ENCODE peak calls at places on chromosomes 5 and 9, in four cellular contexts. O is AG09309, P is WERI-Rb-1, E is spleen. G is an unnamed sample.
A peak's percentile ranks its signal among the peaks of the same experiment; 100 is the strongest.

GRCh38 chr9:20499013-20499412 is 123.3 kb downstream of the MLLT3 start:
- DNase-seq in O (no peak), P (no peak), E (no peak), G (no peak)

GRCh38 chr9:110714314-110714713 is 45.7 kb downstream of the MUSK start:
- DNase-seq in O (no peak), P (no peak), E (no peak), G (no peak)

GRCh38 chr5:89265511-89266169 is 382.7 kb upstream of the MEF2C start:
- DNase-seq in O (peak; percentile 58), P (no peak), E (no peak), G (no peak)

GRCh38 chr9:12854218-12854617 is 79.4 kb downstream of the LURAP1L start:
- DNase-seq in O (no peak), P (no peak), E (no peak), G (no peak)

GRCh38 chr5:68173007-68173406 is 42.5 kb upstream of the PIK3R1 start:
- DNase-seq in O (no peak), P (no peak), E (no peak), G (no peak)

GRCh38 chr5:68266457-68266856 is 50.9 kb downstream of the PIK3R1 start:
- DNase-seq in O (no peak), P (no peak), E (no peak), G (no peak)

GRCh38 chr5:52788505-52788821 is 747 bp downstream of the ITGA1 start:
- DNase-seq in O (no peak), P (no peak), E (no peak), G (no peak)

GRCh38 chr5:31021181-31021624 is 172.3 kb upstream of the CDH6 start:
- DNase-seq in O (no peak), P (no peak), E (no peak), G (no peak)

GRCh38 chr5:61394078-61394701 is 62.1 kb downstream of the ZSWIM6 start:
- DNase-seq in O (no peak), P (no peak), E (no peak), G (no peak)

GRCh38 chr5:159891371-159891770 is 24.9 kb upstream of the ADRA1B start:
- DNase-seq in O (no peak), P (peak; percentile 45), E (no peak), G (no peak)

DNA sequence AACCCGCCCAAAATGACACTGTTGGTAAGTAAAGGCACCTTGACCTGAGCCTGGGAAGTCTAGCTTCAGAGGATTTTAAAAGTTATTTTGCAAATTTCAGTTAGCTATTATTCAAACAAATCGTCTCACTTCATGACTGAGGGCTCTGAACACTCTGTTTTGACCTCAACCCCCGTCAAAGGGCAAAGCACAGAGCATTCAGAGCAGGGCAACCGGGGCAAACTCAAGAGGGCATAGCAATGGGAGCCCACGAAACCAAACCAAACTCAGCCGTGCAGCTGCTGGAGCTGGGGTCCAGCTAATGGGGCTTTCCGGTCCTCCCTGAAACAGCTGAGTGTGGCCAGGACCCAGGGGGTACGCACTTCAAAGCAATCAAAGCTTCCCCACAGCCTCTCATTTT is 1.6 kb downstream of the C9 start:
- DNase-seq in O (no peak), P (no peak), E (no peak), G (no peak)
- TF ChIP-seq CTCF in O (no peak), P (no peak), E (no peak), G (no peak)

GRCh38 chr5:139740138-139740992 is 55.2 kb upstream of the PSD2 start:
- DNase-seq in O (no peak), P (no peak), E (no peak), G (no peak)

GRCh38 chr5:139743001-139743771 is 52.4 kb upstream of the PSD2 start:
- DNase-seq in O (no peak), P (no peak), E (no peak), G (no peak)

GRCh38 chr5:139742173-139742903 is 53.3 kb upstream of the PSD2 start:
- DNase-seq in O (no peak), P (no peak), E (no peak), G (no peak)

GRCh38 chr5:139740993-139741672 is 54.5 kb upstream of the PSD2 start:
- DNase-seq in O (no peak), P (no peak), E (no peak), G (no peak)

GRCh38 chr5:139741823-139742172 is 53.8 kb upstream of the PSD2 start:
- DNase-seq in O (no peak), P (no peak), E (no peak), G (no peak)
- H3K4me3 ChIP-seq in O (no peak overlapping the region), P (no peak overlapping the region), E (no peak overlapping the region), G (no peak overlapping the region)

DNA sequence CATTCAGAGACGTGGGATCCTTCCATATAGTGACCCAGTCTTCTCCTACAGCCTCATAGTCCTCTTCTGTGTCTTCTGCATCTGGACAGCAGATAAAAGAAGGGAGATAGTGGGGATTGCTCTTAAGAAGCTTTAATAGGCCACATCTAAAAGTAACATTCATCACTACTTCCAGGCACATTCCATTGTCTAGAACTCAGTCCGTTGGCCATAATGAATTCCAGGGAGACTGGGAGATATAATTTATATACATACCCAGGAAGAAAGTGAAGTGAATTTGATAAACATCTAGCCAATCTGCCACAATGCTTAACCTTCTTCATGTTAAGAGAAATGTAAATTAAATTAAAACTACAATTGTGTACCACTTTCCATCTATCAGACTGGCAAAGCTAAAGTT is 22.5 kb upstream of the GLIPR2 start:
- DNase-seq in O (no peak), P (no peak), E (no peak), G (no peak)
- TF ChIP-seq CTCF in O (no peak), P (no peak), E (no peak), G (no peak)

DNA sequence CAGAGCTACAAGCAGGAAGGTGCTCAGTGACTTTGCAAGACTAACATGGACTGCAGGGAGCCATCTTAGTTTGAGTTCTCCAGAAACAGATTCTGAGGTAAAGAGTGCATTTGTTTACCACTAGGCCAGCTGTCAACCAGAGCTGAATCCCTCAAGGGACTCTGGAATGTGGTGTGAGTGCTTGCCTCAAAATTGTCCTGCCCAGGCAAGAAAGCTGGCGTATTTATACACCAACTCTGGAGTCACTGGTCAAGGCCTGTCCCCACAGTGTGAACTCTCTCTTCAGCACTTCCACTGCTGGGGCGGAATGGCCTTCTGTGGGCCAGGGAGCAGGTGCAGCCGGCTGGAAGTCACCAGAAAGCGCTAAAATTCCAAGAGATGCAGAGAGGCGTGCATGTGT is 139.2 kb upstream of the TBCA start:
- DNase-seq in O (no peak), P (no peak), E (no peak), G (no peak)
- H3K4me3 ChIP-seq in O (no peak overlapping the region), P (no peak overlapping the region), E (no peak overlapping the region), G (no peak overlapping the region)

GRCh38 chr5:172686111-172686510 is 45.0 kb downstream of the NEURL1B start:
- DNase-seq in O (no peak), P (no peak), E (peak; percentile 56), G (no peak)
- TF ChIP-seq CTCF in O (no peak), P (no peak), E (no peak), G (no peak)

DNA sequence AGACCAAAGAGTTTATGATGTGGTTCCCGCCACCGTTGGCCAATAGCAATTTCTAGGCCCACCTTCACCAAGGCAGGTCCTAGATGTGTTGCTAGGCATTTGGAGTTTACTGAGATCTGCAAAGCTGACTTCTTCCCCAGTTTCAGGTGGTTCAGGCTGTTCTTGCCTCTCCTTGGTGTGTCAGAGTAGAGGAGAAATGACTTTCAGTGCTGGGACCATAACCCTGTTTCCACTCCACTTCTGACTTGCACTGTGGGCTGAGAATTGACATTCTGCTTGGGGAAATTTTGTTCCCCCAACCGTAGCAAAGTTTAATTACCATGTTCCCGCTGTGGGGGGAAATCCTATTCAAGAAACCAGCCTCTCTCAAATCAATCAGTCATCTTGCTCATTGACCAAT is 128.0 kb upstream of the GABRP start:
- DNase-seq in O (no peak), P (no peak), E (no peak), G (no peak)
- H3K4me3 ChIP-seq in O (no peak overlapping the region), P (no peak overlapping the region), E (no peak overlapping the region), G (no peak overlapping the region)

GRCh38 chr5:141196363-141196762 is 3.1 kb upstream of the PCDHB11 start:
- DNase-seq in O (no peak), P (no peak), E (no peak), G (no peak)

GRCh38 chr5:141199359-141200235 is at the start of gene PCDHB11:
- DNase-seq in O (no peak), P (peak; percentile 69), E (no peak), G (no peak)
- TF ChIP-seq CTCF in O (peak; percentile 38), P (peak; percentile 49), E (no peak), G (no peak)

DNA sequence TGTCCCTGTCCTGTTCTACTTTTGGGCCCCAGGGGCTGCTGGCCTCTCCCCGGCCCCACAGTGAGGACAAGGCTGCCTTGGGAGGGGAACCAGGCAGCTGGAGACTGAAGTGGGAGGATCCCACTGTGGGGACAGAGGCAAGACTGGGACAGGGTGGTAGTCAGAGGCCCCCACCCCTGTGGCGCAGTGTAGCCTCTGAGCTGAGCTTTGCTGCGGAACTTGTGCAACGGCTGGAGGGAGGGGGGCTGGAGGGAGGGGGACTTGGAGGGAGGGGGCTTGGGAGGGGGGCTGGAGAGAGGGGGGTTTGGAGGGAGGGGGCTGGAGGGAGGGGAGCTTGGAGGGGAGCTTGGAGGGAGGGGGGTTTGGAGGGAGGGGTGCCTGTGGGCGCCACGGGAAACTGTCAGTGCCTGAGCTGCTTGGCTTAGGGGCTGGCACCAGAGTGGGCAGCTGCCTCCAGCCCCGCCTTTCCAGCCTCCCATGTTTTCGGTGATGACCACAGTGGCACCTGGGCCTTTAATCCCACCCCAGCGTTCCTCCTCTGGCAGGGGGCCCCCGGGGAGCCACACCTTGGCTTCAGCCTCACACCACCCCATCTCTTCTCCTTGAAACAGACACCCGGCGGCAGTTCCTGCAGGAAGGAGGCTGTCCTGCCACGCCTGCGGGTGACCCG is 2.3 kb upstream of the FUT7 start:
- DNase-seq in O (no peak), P (no peak), E (peak; percentile 87), G (no peak)
- H3K4me3 ChIP-seq in O (no peak overlapping the region), P (no peak overlapping the region), E (peak overlapping the region; percentile 8), G (no peak overlapping the region)

GRCh38 chr5:148163345-148163744 is 5.0 kb upstream of the SPINK14 start:
- DNase-seq in O (no peak), P (no peak), E (no peak), G (no peak)
- TF ChIP-seq CTCF in O (no peak), P (no peak), E (no peak), G (no peak)

GRCh38 chr5:178323961-178324360 is 91.4 kb upstream of the PHYKPL start:
- DNase-seq in O (no peak), P (no peak), E (peak; percentile 67), G (no peak)
- H3K4me3 ChIP-seq in O (no peak overlapping the region), P (no peak overlapping the region), E (no peak overlapping the region), G (no peak overlapping the region)